ENCODE peak calls at places on chromosomes 13 and 19, in five cellular contexts. R is AG04450, H is psoas muscle, I is cardiac muscle cell, E is cardiac fibroblast. X is an unnamed sample.

GRCh38 chr19:52722062-52723005 is 12.5 kb downstream of the ZNF611 start:
- DNase-seq in R (peak), I (peak), E (peak), H (no peak), X (peak)

GRCh38 chr19:57903298-57904174 is 12.9 kb downstream of the ZNF417 start:
- DNase-seq in E (peak), I (peak), R (no peak), H (no peak), X (peak)

GRCh38 chr13:51632643-51633357 is 48.5 kb downstream of the WDFY2 start:
- DNase-seq in I (no peak), H (no peak), R (no peak), E (no peak), X (no peak)

GRCh38 chr19:10380311-10381102 is at the start of gene TYK2:
- DNase-seq in H (peak), I (peak), E (peak), R (peak), X (peak)

GRCh38 chr13:45674908-45675307 is 27.2 kb upstream of the CBY2 start:
- DNase-seq in R (no peak), H (no peak), E (peak), I (peak), X (peak)

GRCh38 chr19:19259741-19260140 is 13.4 kb downstream of the TM6SF2 start:
- DNase-seq in H (no peak), R (no peak), I (peak), E (no peak), X (peak)

GRCh38 chr13:104297075-104297474 is 1230.9 kb upstream of the SLC10A2 start:
- DNase-seq in E (peak), H (no peak), I (peak), R (no peak), X (peak)

GRCh38 chr13:46716821-46717220 is 80.1 kb downstream of the ESD start:
- DNase-seq in E (no peak), I (no peak), R (no peak), H (no peak), X (no peak)

GRCh38 chr19:16087940-16088339 is 11.6 kb downstream of the TPM4 start:
- DNase-seq in R (no peak), E (no peak), H (no peak), I (no peak), X (no peak)

GRCh38 chr13:42991892-42992584 is at the start of gene EPSTI1:
- DNase-seq in R (no peak), H (peak), I (peak), E (peak), X (peak)

GRCh38 chr19:13398780-13399726 is 107.2 kb downstream of the CACNA1A start:
- DNase-seq in E (peak), R (peak), H (no peak), I (peak), X (peak)

GRCh38 chr19:46922465-46922864 is 61.7 kb downstream of the ARHGAP35 start:
- DNase-seq in E (no peak), I (no peak), H (no peak), R (no peak), X (no peak)

GRCh38 chr13:53137777-53138176 is 109.2 kb downstream of the OLFM4 start:
- DNase-seq in R (peak), H (no peak), I (peak), E (peak), X (peak)

GRCh38 chr19:35513975-35514809 is 743 bp upstream of the DMKN start:
- DNase-seq in H (no peak), E (peak), I (peak), R (no peak), X (peak)

GRCh38 chr19:38210458-38210987 is 13.5 kb downstream of the DPF1 start:
- DNase-seq in E (peak), R (no peak), I (peak), H (peak), X (peak)

GRCh38 chr19:45340232-45340898 is at the start of gene KLC3:
- DNase-seq in R (no peak), I (no peak), E (no peak), H (no peak), X (no peak)

GRCh38 chr13:113207890-113208423 is 512 bp downstream of the PCID2 start:
- DNase-seq in R (no peak), H (peak), I (peak), E (peak), X (peak)

GRCh38 chr19:53158119-53158656 is 665 bp downstream of the ZNF347 start:
- DNase-seq in R (no peak), E (peak), H (peak), I (peak), X (peak)

GRCh38 chr13:30158774-30159445 is 148.4 kb downstream of the KATNAL1 start:
- DNase-seq in H (peak), R (peak), I (peak), E (peak), X (peak)

GRCh38 chr13:105991622-105992254 is 543.7 kb downstream of the EFNB2 start:
- DNase-seq in I (peak), H (no peak), R (no peak), E (peak), X (peak)

GRCh38 chr19:38173324-38174041 is 50.5 kb downstream of the DPF1 start:
- DNase-seq in E (peak), H (peak), I (no peak), R (no peak), X (no peak)

DNA sequence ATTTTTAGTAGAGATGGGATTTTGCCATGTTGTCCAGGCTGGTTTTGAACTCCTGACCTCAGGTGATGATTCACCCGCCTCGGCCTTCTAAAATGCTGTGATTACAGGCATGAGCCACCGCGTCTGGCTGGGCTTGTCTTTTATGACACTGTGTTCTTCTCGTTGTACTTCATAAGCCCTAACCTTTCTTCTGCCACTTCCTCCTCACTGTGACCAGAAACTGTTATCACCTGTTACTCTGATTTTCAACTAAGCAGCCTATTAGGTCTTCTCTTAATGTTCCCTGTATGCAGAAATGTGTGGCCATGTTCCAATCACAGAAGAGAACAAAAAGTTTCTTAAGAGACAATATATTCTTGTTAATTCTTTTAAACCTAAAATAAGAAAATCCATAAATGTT is 16.4 kb downstream of the ZNF790 start:
- DNase-seq in H (no peak), I (no peak), E (no peak), R (no peak), X (no peak)
- H3K4me3 ChIP-seq in H (no peak), I (no peak), E (no peak), R (no peak), X (no peak)

GRCh38 chr19:55146078-55146647 is 2.8 kb downstream of the TNNT1 start:
- DNase-seq in I (peak), R (no peak), H (no peak), E (no peak), X (no peak)
- TF ChIP-seq CTCF in I (peak), R (peak), H (peak), E (peak), X (peak)

DNA sequence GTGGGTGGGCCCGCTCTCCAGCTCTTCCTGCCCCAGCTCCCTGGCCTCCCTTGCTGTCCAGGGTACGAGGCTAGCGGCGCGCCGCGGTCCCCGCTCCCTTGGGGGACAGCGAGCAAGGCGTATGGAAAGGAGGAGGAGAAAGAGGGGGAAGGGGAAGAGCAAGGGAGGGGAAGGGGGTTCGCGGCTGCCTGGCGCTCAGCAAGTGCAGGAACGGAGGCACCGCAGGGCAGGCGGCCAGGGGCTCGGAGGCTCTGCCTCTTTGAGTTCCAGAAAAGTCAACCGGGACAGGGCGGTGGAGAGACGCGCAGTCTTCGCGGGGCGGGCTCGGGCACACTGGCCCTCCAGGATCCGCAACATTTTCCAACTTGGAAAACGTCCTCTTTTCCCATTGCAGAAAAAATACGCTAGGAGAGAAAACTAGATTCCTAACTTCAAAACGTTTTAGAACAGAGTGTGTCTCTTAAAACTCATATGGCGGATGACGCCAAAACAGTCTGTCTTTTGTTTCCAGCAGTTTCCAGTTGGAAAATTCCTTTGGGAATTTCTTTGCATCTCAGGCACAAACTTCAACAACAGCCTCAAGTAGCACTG is 23.1 kb upstream of the TNFRSF19 start:
- DNase-seq in R (no peak), E (peak), I (peak), H (peak), X (peak)
- H3K4me3 ChIP-seq in R (peak), E (peak), I (no peak), H (peak), X (peak)

GRCh38 chr13:71674776-71675352 is 192.1 kb downstream of the DACH1 start:
- DNase-seq in I (no peak), R (no peak), E (no peak), H (no peak), X (no peak)
- TF ChIP-seq CTCF in I (no peak), R (peak), E (peak), H (no peak), X (peak)

GRCh38 chr19:1267441-1268391 is 1.4 kb upstream of the CIRBP start:
- DNase-seq in I (no peak), H (peak), R (no peak), E (no peak), X (peak)

GRCh38 chr19:1264801-1265610 is 4.1 kb upstream of the CIRBP start:
- DNase-seq in I (peak), R (no peak), E (peak), H (peak), X (peak)

GRCh38 chr19:1265611-1266115 is 3.5 kb upstream of the CIRBP start:
- DNase-seq in H (peak), I (peak), E (peak), R (no peak), X (peak)

GRCh38 chr19:1266818-1267440 is 2.2 kb upstream of the CIRBP start:
- DNase-seq in E (peak), R (no peak), I (peak), H (peak), X (peak)

DNA sequence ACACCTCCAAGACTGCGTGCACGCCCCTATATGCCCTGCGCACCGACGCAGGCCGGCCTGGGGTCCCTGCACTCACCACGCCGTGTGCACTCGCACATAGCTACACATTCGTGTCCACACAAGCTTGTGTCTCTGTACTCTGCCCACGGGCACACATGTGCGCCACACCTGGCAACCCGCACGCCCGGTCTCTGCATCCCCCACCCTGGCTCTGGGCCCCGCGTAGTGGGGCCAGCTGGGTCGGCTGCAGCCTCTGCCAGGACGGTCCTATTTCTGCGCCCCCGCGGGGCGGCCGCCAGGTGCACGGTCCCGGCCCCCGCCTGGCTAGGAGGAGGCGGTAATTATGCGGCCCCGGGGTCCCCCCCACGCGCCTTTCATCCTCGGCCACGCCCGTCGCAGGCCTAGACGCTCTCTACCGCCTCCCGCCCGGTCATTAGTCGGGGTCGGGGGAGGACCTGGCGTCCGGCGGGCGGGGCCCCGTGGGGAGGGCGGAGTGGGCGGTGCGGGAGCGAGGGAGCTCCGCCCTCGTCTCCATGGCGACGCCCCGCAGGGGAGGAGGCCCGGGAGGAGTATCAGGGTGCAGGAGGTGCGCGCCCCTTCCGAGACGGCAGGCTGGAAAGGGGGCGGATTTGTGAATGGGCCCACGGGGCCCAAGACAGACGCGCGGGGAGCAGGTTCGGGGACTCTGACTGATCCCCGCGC is 2.9 kb upstream of the CIRBP start:
- DNase-seq in E (peak), R (no peak), I (peak), H (peak), X (peak)
- H3K4me3 ChIP-seq in E (peak), R (peak), I (peak), H (peak), X (peak)

X was measured in choroid plexus epithelial cell.